ENCODE peak calls at places on chromosome 6, in six cellular contexts. K is frontal cortex; X is CD8-positive, alpha-beta T cell; G is astrocyte of the spinal cord; I is RPMI7951; L is NCI-H1092 treated with DMSO at 0.1 percent for 48 hours. V is an unnamed sample.

GRCh38 chr6:4362306-4362705 is 226.9 kb upstream of the ECI2 start:
- DNase-seq in K (no peak), X (no peak), G (no peak), I (no peak), L (no peak), V (no peak)

GRCh38 chr6:149903938-149904611 is 6.2 kb upstream of the RAET1E start:
- DNase-seq in K (no peak), X (no peak), G (no peak), I (no peak), L (peak; percentile 37), V (no peak)

GRCh38 chr6:157530126-157530525 is 149.1 kb downstream of the ZDHHC14 start:
- DNase-seq in K (no peak), X (no peak), G (no peak), I (no peak), L (no peak), V (no peak)

GRCh38 chr6:21987501-21987957 is 309.3 kb downstream of the PRL start:
- DNase-seq in K (peak; percentile 28), X (no peak), G (peak; percentile 92), I (peak; percentile 95), L (no peak), V (no peak)

GRCh38 chr6:27891300-27891913 is 20.8 kb downstream of the OR2B2 start:
- DNase-seq in K (no peak), X (no peak), G (no peak), I (peak; percentile 15), L (no peak), V (no peak)

GRCh38 chr6:154951400-154952200 is 43.5 kb upstream of the TIAM2 start:
- DNase-seq in K (no peak), X (no peak), G (no peak), I (peak; percentile 37), L (no peak), V (no peak)

GRCh38 chr6:26224940-26225847 is 138.0 kb downstream of the HFE start:
- DNase-seq in K (no peak), X (no peak), G (peak; percentile 96), I (no peak), L (no peak), V (no peak)

GRCh38 chr6:154446984-154447383 is 63.5 kb downstream of the CNKSR3 start:
- DNase-seq in K (no peak), X (no peak), G (no peak), I (no peak), L (no peak), V (no peak)

GRCh38 chr6:788058-788457 is 95.1 kb upstream of the EXOC2 start:
- DNase-seq in K (no peak), X (no peak), G (no peak), I (no peak), L (no peak), V (no peak)

GRCh38 chr6:4134841-4135664 is at the start of gene ECI2:
- DNase-seq in K (peak; percentile 44), X (no peak), G (no peak), I (peak; percentile 76), L (peak; percentile 45), V (peak; percentile 14)

GRCh38 chr6:126607281-126607680 is 267.4 kb downstream of the CENPW start:
- DNase-seq in K (no peak), X (no peak), G (no peak), I (no peak), L (no peak), V (no peak)

GRCh38 chr6:146410851-146411595 is 132.6 kb upstream of the RAB32 start:
- DNase-seq in K (no peak), X (no peak), G (no peak), I (no peak), L (no peak), V (no peak)